ENCODE peak calls at places on chromosomes 4 and X, in nine cellular contexts. One of them, this sample, is unnamed.

GRCh38 chrX:122626871-122627270 is 557.2 kb upstream of the GRIA3 start:
- DNase-seq in effector CD8-positive, alpha-beta T cell: no peak
- DNase-seq in A673: no peak
- DNase-seq in cardiac muscle cell: no peak
- DNase-seq in upper lobe of right lung: no peak
- DNase-seq in ELR: peak
- DNase-seq in stimulated activated CD4-positive, alpha-beta T cell treated with anti-CD3 and anti-CD28 coated beads, Interleukin-4, amount 100 ng/mL, for 48 hours: no peak
- DNase-seq in epithelial cell of proximal tubule: no peak
- DNase-seq in ascending aorta: no peak
- DNase-seq in this sample: no peak

GRCh38 chr4:124806403-124806802 is 93.9 kb upstream of the ANKRD50 start:
- DNase-seq in stimulated activated CD4-positive, alpha-beta T cell treated with anti-CD3 and anti-CD28 coated beads, Interleukin-4, amount 100 ng/mL, for 48 hours: no peak
- DNase-seq in cardiac muscle cell: no peak
- DNase-seq in effector CD8-positive, alpha-beta T cell: no peak
- DNase-seq in epithelial cell of proximal tubule: peak
- DNase-seq in ELR: peak
- DNase-seq in A673: peak
- DNase-seq in upper lobe of right lung: no peak
- DNase-seq in ascending aorta: no peak
- DNase-seq in this sample: peak

GRCh38 chrX:103276581-103277002 is at the start of gene TCEAL5:
- DNase-seq in ELR: no peak
- DNase-seq in A673: no peak
- DNase-seq in cardiac muscle cell: no peak
- DNase-seq in effector CD8-positive, alpha-beta T cell: no peak
- DNase-seq in upper lobe of right lung: no peak
- DNase-seq in stimulated activated CD4-positive, alpha-beta T cell treated with anti-CD3 and anti-CD28 coated beads, Interleukin-4, amount 100 ng/mL, for 48 hours: no peak
- DNase-seq in ascending aorta: no peak
- DNase-seq in epithelial cell of proximal tubule: no peak
- DNase-seq in this sample: no peak

GRCh38 chr4:16909245-16909644 is 10.8 kb upstream of the LDB2 start:
- DNase-seq in ascending aorta: no peak
- DNase-seq in effector CD8-positive, alpha-beta T cell: no peak
- DNase-seq in upper lobe of right lung: no peak
- DNase-seq in epithelial cell of proximal tubule: no peak
- DNase-seq in A673: no peak
- DNase-seq in stimulated activated CD4-positive, alpha-beta T cell treated with anti-CD3 and anti-CD28 coated beads, Interleukin-4, amount 100 ng/mL, for 48 hours: no peak
- DNase-seq in cardiac muscle cell: no peak
- DNase-seq in ELR: no peak
- DNase-seq in this sample: no peak

GRCh38 chr4:91527056-91527455 is 776.7 kb upstream of the GRID2 start:
- DNase-seq in effector CD8-positive, alpha-beta T cell: no peak
- DNase-seq in upper lobe of right lung: no peak
- DNase-seq in stimulated activated CD4-positive, alpha-beta T cell treated with anti-CD3 and anti-CD28 coated beads, Interleukin-4, amount 100 ng/mL, for 48 hours: no peak
- DNase-seq in cardiac muscle cell: peak
- DNase-seq in ascending aorta: no peak
- DNase-seq in A673: no peak
- DNase-seq in ELR: no peak
- DNase-seq in epithelial cell of proximal tubule: no peak
- DNase-seq in this sample: no peak

GRCh38 chrX:134026732-134027311 is 41.4 kb upstream of the GPC3 start:
- DNase-seq in A673: peak
- DNase-seq in effector CD8-positive, alpha-beta T cell: peak
- DNase-seq in upper lobe of right lung: no peak
- DNase-seq in epithelial cell of proximal tubule: peak
- DNase-seq in cardiac muscle cell: peak
- DNase-seq in ELR: peak
- DNase-seq in ascending aorta: no peak
- DNase-seq in stimulated activated CD4-positive, alpha-beta T cell treated with anti-CD3 and anti-CD28 coated beads, Interleukin-4, amount 100 ng/mL, for 48 hours: peak
- DNase-seq in this sample: peak

GRCh38 chr4:126778348-126778747 is 854.4 kb upstream of the INTU start:
- DNase-seq in ELR: peak
- DNase-seq in stimulated activated CD4-positive, alpha-beta T cell treated with anti-CD3 and anti-CD28 coated beads, Interleukin-4, amount 100 ng/mL, for 48 hours: no peak
- DNase-seq in epithelial cell of proximal tubule: peak
- DNase-seq in ascending aorta: no peak
- DNase-seq in effector CD8-positive, alpha-beta T cell: no peak
- DNase-seq in upper lobe of right lung: no peak
- DNase-seq in A673: peak
- DNase-seq in cardiac muscle cell: peak
- DNase-seq in this sample: peak

GRCh38 chrX:38558681-38559080 is 2.7 kb upstream of the TSPAN7 start:
- DNase-seq in A673: no peak
- DNase-seq in cardiac muscle cell: peak
- DNase-seq in upper lobe of right lung: no peak
- DNase-seq in effector CD8-positive, alpha-beta T cell: no peak
- DNase-seq in epithelial cell of proximal tubule: no peak
- DNase-seq in stimulated activated CD4-positive, alpha-beta T cell treated with anti-CD3 and anti-CD28 coated beads, Interleukin-4, amount 100 ng/mL, for 48 hours: no peak
- DNase-seq in ELR: no peak
- DNase-seq in ascending aorta: no peak
- DNase-seq in this sample: peak

GRCh38 chr4:15778742-15779231 is 659 bp downstream of the CD38 start:
- DNase-seq in epithelial cell of proximal tubule: no peak
- DNase-seq in upper lobe of right lung: peak
- DNase-seq in ascending aorta: no peak
- DNase-seq in stimulated activated CD4-positive, alpha-beta T cell treated with anti-CD3 and anti-CD28 coated beads, Interleukin-4, amount 100 ng/mL, for 48 hours: peak
- DNase-seq in cardiac muscle cell: peak
- DNase-seq in A673: peak
- DNase-seq in effector CD8-positive, alpha-beta T cell: no peak
- DNase-seq in ELR: peak
- DNase-seq in this sample: peak

GRCh38 chr4:1326751-1327525 is 20.1 kb upstream of the UVSSA start:
- DNase-seq in upper lobe of right lung: no peak
- DNase-seq in ascending aorta: no peak
- DNase-seq in ELR: no peak
- DNase-seq in stimulated activated CD4-positive, alpha-beta T cell treated with anti-CD3 and anti-CD28 coated beads, Interleukin-4, amount 100 ng/mL, for 48 hours: no peak
- DNase-seq in epithelial cell of proximal tubule: no peak
- DNase-seq in effector CD8-positive, alpha-beta T cell: no peak
- DNase-seq in cardiac muscle cell: no peak
- DNase-seq in A673: no peak
- DNase-seq in this sample: no peak

GRCh38 chrX:149903889-149904748 is 23.1 kb downstream of the MAGEA8 start:
- DNase-seq in ascending aorta: no peak
- DNase-seq in cardiac muscle cell: peak
- DNase-seq in effector CD8-positive, alpha-beta T cell: no peak
- DNase-seq in ELR: peak
- DNase-seq in stimulated activated CD4-positive, alpha-beta T cell treated with anti-CD3 and anti-CD28 coated beads, Interleukin-4, amount 100 ng/mL, for 48 hours: no peak
- DNase-seq in A673: peak
- DNase-seq in upper lobe of right lung: no peak
- DNase-seq in epithelial cell of proximal tubule: no peak
- DNase-seq in this sample: peak

GRCh38 chr4:96004341-96004740 is 164.4 kb downstream of the PDHA2 start:
- DNase-seq in epithelial cell of proximal tubule: no peak
- DNase-seq in ascending aorta: no peak
- DNase-seq in stimulated activated CD4-positive, alpha-beta T cell treated with anti-CD3 and anti-CD28 coated beads, Interleukin-4, amount 100 ng/mL, for 48 hours: no peak
- DNase-seq in A673: no peak
- DNase-seq in upper lobe of right lung: no peak
- DNase-seq in ELR: no peak
- DNase-seq in effector CD8-positive, alpha-beta T cell: no peak
- DNase-seq in cardiac muscle cell: no peak
- DNase-seq in this sample: no peak

GRCh38 chr4:8761167-8761823 is 110.3 kb downstream of the HMX1 start:
- DNase-seq in epithelial cell of proximal tubule: no peak
- DNase-seq in effector CD8-positive, alpha-beta T cell: no peak
- DNase-seq in upper lobe of right lung: peak
- DNase-seq in cardiac muscle cell: no peak
- DNase-seq in ELR: no peak
- DNase-seq in A673: no peak
- DNase-seq in stimulated activated CD4-positive, alpha-beta T cell treated with anti-CD3 and anti-CD28 coated beads, Interleukin-4, amount 100 ng/mL, for 48 hours: no peak
- DNase-seq in ascending aorta: no peak
- DNase-seq in this sample: no peak

GRCh38 chrX:10781847-10782530 is 161.6 kb upstream of the MID1 start:
- DNase-seq in ELR: no peak
- DNase-seq in upper lobe of right lung: no peak
- DNase-seq in stimulated activated CD4-positive, alpha-beta T cell treated with anti-CD3 and anti-CD28 coated beads, Interleukin-4, amount 100 ng/mL, for 48 hours: no peak
- DNase-seq in cardiac muscle cell: no peak
- DNase-seq in epithelial cell of proximal tubule: no peak
- DNase-seq in ascending aorta: no peak
- DNase-seq in effector CD8-positive, alpha-beta T cell: no peak
- DNase-seq in A673: no peak
- DNase-seq in this sample: no peak

GRCh38 chr4:174152717-174153466 is 130.6 kb downstream of the FBXO8 start:
- DNase-seq in stimulated activated CD4-positive, alpha-beta T cell treated with anti-CD3 and anti-CD28 coated beads, Interleukin-4, amount 100 ng/mL, for 48 hours: no peak
- DNase-seq in upper lobe of right lung: no peak
- DNase-seq in ELR: peak
- DNase-seq in epithelial cell of proximal tubule: no peak
- DNase-seq in A673: peak
- DNase-seq in cardiac muscle cell: peak
- DNase-seq in effector CD8-positive, alpha-beta T cell: no peak
- DNase-seq in ascending aorta: no peak
- DNase-seq in this sample: peak

GRCh38 chrX:16822723-16823122 is 36.5 kb downstream of the TXLNG start:
- DNase-seq in stimulated activated CD4-positive, alpha-beta T cell treated with anti-CD3 and anti-CD28 coated beads, Interleukin-4, amount 100 ng/mL, for 48 hours: no peak
- DNase-seq in cardiac muscle cell: peak
- DNase-seq in epithelial cell of proximal tubule: no peak
- DNase-seq in upper lobe of right lung: no peak
- DNase-seq in ELR: peak
- DNase-seq in effector CD8-positive, alpha-beta T cell: no peak
- DNase-seq in ascending aorta: no peak
- DNase-seq in A673: no peak
- DNase-seq in this sample: peak

GRCh38 chr4:139807483-139807882 is 141.9 kb downstream of the MGST2 start:
- DNase-seq in stimulated activated CD4-positive, alpha-beta T cell treated with anti-CD3 and anti-CD28 coated beads, Interleukin-4, amount 100 ng/mL, for 48 hours: no peak
- DNase-seq in ascending aorta: no peak
- DNase-seq in cardiac muscle cell: no peak
- DNase-seq in A673: no peak
- DNase-seq in upper lobe of right lung: no peak
- DNase-seq in epithelial cell of proximal tubule: no peak
- DNase-seq in effector CD8-positive, alpha-beta T cell: no peak
- DNase-seq in ELR: no peak
- DNase-seq in this sample: no peak

GRCh38 chr4:83889802-83890201 is 353.9 kb downstream of the GPAT3 start:
- DNase-seq in stimulated activated CD4-positive, alpha-beta T cell treated with anti-CD3 and anti-CD28 coated beads, Interleukin-4, amount 100 ng/mL, for 48 hours: no peak
- DNase-seq in epithelial cell of proximal tubule: peak
- DNase-seq in effector CD8-positive, alpha-beta T cell: no peak
- DNase-seq in upper lobe of right lung: no peak
- DNase-seq in A673: no peak
- DNase-seq in cardiac muscle cell: peak
- DNase-seq in ascending aorta: no peak
- DNase-seq in ELR: peak
- DNase-seq in this sample: peak

GRCh38 chrX:153598541-153599191 is at the start of gene CCNQ:
- DNase-seq in stimulated activated CD4-positive, alpha-beta T cell treated with anti-CD3 and anti-CD28 coated beads, Interleukin-4, amount 100 ng/mL, for 48 hours: no peak
- DNase-seq in epithelial cell of proximal tubule: no peak
- DNase-seq in upper lobe of right lung: peak
- DNase-seq in ascending aorta: no peak
- DNase-seq in effector CD8-positive, alpha-beta T cell: no peak
- DNase-seq in ELR: peak
- DNase-seq in cardiac muscle cell: peak
- DNase-seq in A673: peak
- DNase-seq in this sample: peak

GRCh38 chr4:2290974-2291704 is 29.2 kb upstream of the MXD4 start:
- DNase-seq in epithelial cell of proximal tubule: no peak
- DNase-seq in stimulated activated CD4-positive, alpha-beta T cell treated with anti-CD3 and anti-CD28 coated beads, Interleukin-4, amount 100 ng/mL, for 48 hours: peak
- DNase-seq in A673: no peak
- DNase-seq in cardiac muscle cell: no peak
- DNase-seq in upper lobe of right lung: peak
- DNase-seq in ascending aorta: no peak
- DNase-seq in effector CD8-positive, alpha-beta T cell: peak
- DNase-seq in ELR: no peak
- DNase-seq in this sample: no peak

GRCh38 chrX:68807818-68808217 is 21.0 kb upstream of the EFNB1 start:
- DNase-seq in ascending aorta: no peak
- DNase-seq in epithelial cell of proximal tubule: no peak
- DNase-seq in cardiac muscle cell: peak
- DNase-seq in effector CD8-positive, alpha-beta T cell: no peak
- DNase-seq in A673: peak
- DNase-seq in upper lobe of right lung: no peak
- DNase-seq in stimulated activated CD4-positive, alpha-beta T cell treated with anti-CD3 and anti-CD28 coated beads, Interleukin-4, amount 100 ng/mL, for 48 hours: no peak
- DNase-seq in ELR: peak
- DNase-seq in this sample: peak

GRCh38 chrX:45714864-45715263 is 514.2 kb upstream of the DIPK2B start:
- DNase-seq in epithelial cell of proximal tubule: no peak
- DNase-seq in stimulated activated CD4-positive, alpha-beta T cell treated with anti-CD3 and anti-CD28 coated beads, Interleukin-4, amount 100 ng/mL, for 48 hours: no peak
- DNase-seq in ELR: peak
- DNase-seq in effector CD8-positive, alpha-beta T cell: no peak
- DNase-seq in ascending aorta: peak
- DNase-seq in A673: peak
- DNase-seq in cardiac muscle cell: peak
- DNase-seq in upper lobe of right lung: no peak
- DNase-seq in this sample: peak

GRCh38 chr4:124685851-124686250 is 26.7 kb downstream of the ANKRD50 start:
- DNase-seq in stimulated activated CD4-positive, alpha-beta T cell treated with anti-CD3 and anti-CD28 coated beads, Interleukin-4, amount 100 ng/mL, for 48 hours: no peak
- DNase-seq in upper lobe of right lung: no peak
- DNase-seq in cardiac muscle cell: peak
- DNase-seq in ascending aorta: no peak
- DNase-seq in A673: peak
- DNase-seq in effector CD8-positive, alpha-beta T cell: no peak
- DNase-seq in ELR: peak
- DNase-seq in epithelial cell of proximal tubule: no peak
- DNase-seq in this sample: no peak

GRCh38 chr4:1040344-1041146 is 29.1 kb downstream of the FGFRL1 start:
- DNase-seq in effector CD8-positive, alpha-beta T cell: no peak
- DNase-seq in A673: no peak
- DNase-seq in stimulated activated CD4-positive, alpha-beta T cell treated with anti-CD3 and anti-CD28 coated beads, Interleukin-4, amount 100 ng/mL, for 48 hours: no peak
- DNase-seq in ELR: no peak
- DNase-seq in upper lobe of right lung: no peak
- DNase-seq in ascending aorta: no peak
- DNase-seq in epithelial cell of proximal tubule: no peak
- DNase-seq in cardiac muscle cell: no peak
- DNase-seq in this sample: no peak

GRCh38 chrX:103063191-103063845 is 653 bp downstream of the BEX1 start:
- DNase-seq in ascending aorta: no peak
- DNase-seq in ELR: peak
- DNase-seq in A673: peak
- DNase-seq in stimulated activated CD4-positive, alpha-beta T cell treated with anti-CD3 and anti-CD28 coated beads, Interleukin-4, amount 100 ng/mL, for 48 hours: no peak
- DNase-seq in cardiac muscle cell: peak
- DNase-seq in epithelial cell of proximal tubule: no peak
- DNase-seq in effector CD8-positive, alpha-beta T cell: no peak
- DNase-seq in upper lobe of right lung: no peak
- DNase-seq in this sample: peak

GRCh38 chrX:106706466-106706865 is 20.0 kb upstream of the RNF128 start:
- DNase-seq in effector CD8-positive, alpha-beta T cell: no peak
- DNase-seq in A673: no peak
- DNase-seq in stimulated activated CD4-positive, alpha-beta T cell treated with anti-CD3 and anti-CD28 coated beads, Interleukin-4, amount 100 ng/mL, for 48 hours: no peak
- DNase-seq in ascending aorta: no peak
- DNase-seq in epithelial cell of proximal tubule: no peak
- DNase-seq in ELR: no peak
- DNase-seq in upper lobe of right lung: no peak
- DNase-seq in cardiac muscle cell: no peak
- DNase-seq in this sample: no peak

GRCh38 chr4:56099378-56099786 is 150.6 kb downstream of the CEP135 start:
- DNase-seq in stimulated activated CD4-positive, alpha-beta T cell treated with anti-CD3 and anti-CD28 coated beads, Interleukin-4, amount 100 ng/mL, for 48 hours: no peak
- DNase-seq in ascending aorta: no peak
- DNase-seq in ELR: no peak
- DNase-seq in cardiac muscle cell: peak
- DNase-seq in effector CD8-positive, alpha-beta T cell: no peak
- DNase-seq in upper lobe of right lung: no peak
- DNase-seq in epithelial cell of proximal tubule: no peak
- DNase-seq in A673: no peak
- DNase-seq in this sample: peak

GRCh38 chr4:47154816-47155370 is 123.5 kb downstream of the GABRB1 start:
- DNase-seq in upper lobe of right lung: no peak
- DNase-seq in epithelial cell of proximal tubule: no peak
- DNase-seq in cardiac muscle cell: no peak
- DNase-seq in A673: no peak
- DNase-seq in ELR: no peak
- DNase-seq in ascending aorta: no peak
- DNase-seq in stimulated activated CD4-positive, alpha-beta T cell treated with anti-CD3 and anti-CD28 coated beads, Interleukin-4, amount 100 ng/mL, for 48 hours: no peak
- DNase-seq in effector CD8-positive, alpha-beta T cell: no peak
- DNase-seq in this sample: no peak

GRCh38 chr4:145861331-145862318 is 77.0 kb downstream of the ZNF827 start:
- DNase-seq in epithelial cell of proximal tubule: no peak
- DNase-seq in ELR: no peak
- DNase-seq in A673: no peak
- DNase-seq in upper lobe of right lung: no peak
- DNase-seq in stimulated activated CD4-positive, alpha-beta T cell treated with anti-CD3 and anti-CD28 coated beads, Interleukin-4, amount 100 ng/mL, for 48 hours: no peak
- DNase-seq in cardiac muscle cell: no peak
- DNase-seq in ascending aorta: no peak
- DNase-seq in effector CD8-positive, alpha-beta T cell: no peak
- DNase-seq in this sample: no peak

GRCh38 chr4:77844363-77844762 is 18.3 kb upstream of the MRPL1 start:
- DNase-seq in cardiac muscle cell: no peak
- DNase-seq in ascending aorta: no peak
- DNase-seq in effector CD8-positive, alpha-beta T cell: no peak
- DNase-seq in upper lobe of right lung: no peak
- DNase-seq in epithelial cell of proximal tubule: no peak
- DNase-seq in ELR: no peak
- DNase-seq in stimulated activated CD4-positive, alpha-beta T cell treated with anti-CD3 and anti-CD28 coated beads, Interleukin-4, amount 100 ng/mL, for 48 hours: no peak
- DNase-seq in A673: no peak
- DNase-seq in this sample: no peak

GRCh38 chr4:119118397-119118796 is 17.2 kb upstream of the MYOZ2 start:
- DNase-seq in upper lobe of right lung: no peak
- DNase-seq in ascending aorta: no peak
- DNase-seq in ELR: peak
- DNase-seq in stimulated activated CD4-positive, alpha-beta T cell treated with anti-CD3 and anti-CD28 coated beads, Interleukin-4, amount 100 ng/mL, for 48 hours: no peak
- DNase-seq in epithelial cell of proximal tubule: no peak
- DNase-seq in effector CD8-positive, alpha-beta T cell: no peak
- DNase-seq in cardiac muscle cell: peak
- DNase-seq in A673: no peak
- DNase-seq in this sample: peak